ENCODE peak calls at places on chromosome 13, in four cellular contexts. I is AG09309; S is activated CD4-positive, alpha-beta T cell treated with anti-CD3 and anti-CD28 coated beads, Interleukin-2, amount 50 U/mL, for 1 hour; M is choroid plexus epithelial cell. O is an unnamed sample.

GRCh38 chr13:45446181-45446580 is 18.6 kb upstream of the COG3 start:
- DNase-seq in I (peak; percentile 40), S (no peak), M (peak; percentile 76), O (no peak)

GRCh38 chr13:84137292-84137691 is 255.0 kb upstream of the SLITRK1 start:
- DNase-seq in I (peak; percentile 21), S (peak; percentile 20), M (peak; percentile 14), O (no peak)

GRCh38 chr13:51396352-51396751 is 56.5 kb downstream of the INTS6 start:
- DNase-seq in I (peak; percentile 13), S (no peak), M (peak; percentile 57), O (peak; percentile 39)

GRCh38 chr13:36548129-36548528 is 115.8 kb downstream of the CCNA1 start:
- DNase-seq in I (no peak), S (no peak), M (no peak), O (no peak)

GRCh38 chr13:98985591-98985990 is 7.7 kb upstream of the DOCK9 start:
- DNase-seq in I (no peak), S (no peak), M (no peak), O (no peak)

GRCh38 chr13:106109391-106109791 is 426.1 kb downstream of the EFNB2 start:
- DNase-seq in I (peak; percentile 98), S (no peak), M (peak; percentile 37), O (no peak)

GRCh38 chr13:86174632-86175031 is 375.4 kb upstream of the SLITRK6 start:
- DNase-seq in I (no peak), S (no peak), M (peak; percentile 14), O (no peak)

GRCh38 chr13:100454876-100455275 is 133.7 kb downstream of the GGACT start:
- DNase-seq in I (no peak), S (no peak), M (peak; percentile 39), O (no peak)

GRCh38 chr13:45482571-45483173 is 17.9 kb downstream of the COG3 start:
- DNase-seq in I (no peak), S (no peak), M (peak; percentile 59), O (no peak)

GRCh38 chr13:47463726-47464125 is 537.3 kb downstream of the SUCLA2 start:
- DNase-seq in I (peak; percentile 14), S (no peak), M (peak; percentile 69), O (no peak)

GRCh38 chr13:98144501-98145350 is 1.8 kb downstream of the FARP1 start:
- DNase-seq in I (peak; percentile 35), S (no peak), M (peak; percentile 63), O (no peak)

GRCh38 chr13:113991191-113991669 is 17.4 kb upstream of the C13orf46 start:
- DNase-seq in I (no peak), S (no peak), M (no peak), O (no peak)

GRCh38 chr13:42378383-42378780 is 106.4 kb downstream of the AKAP11 start:
- DNase-seq in I (no peak), S (no peak), M (no peak), O (no peak)

GRCh38 chr13:28046981-28047380 is 53.4 kb downstream of the FLT3 start:
- DNase-seq in I (peak; percentile 43), S (no peak), M (peak; percentile 90), O (no peak)

GRCh38 chr13:51033431-51034185 is 77.5 kb downstream of the C13orf42 start:
- DNase-seq in I (no peak), S (no peak), M (no peak), O (no peak)

GRCh38 chr13:98507060-98507797 is 69.7 kb downstream of the STK24 start:
- DNase-seq in I (no peak), S (no peak), M (peak; percentile 64), O (no peak)

GRCh38 chr13:105090244-105090643 is 1445.2 kb downstream of the EFNB2 start:
- DNase-seq in I (no peak), S (no peak), M (no peak), O (no peak)

GRCh38 chr13:94696171-94696570 is 16.2 kb downstream of the SOX21 start:
- DNase-seq in I (no peak), S (no peak), M (no peak), O (no peak)

GRCh38 chr13:108926848-108927247 is 297.4 kb downstream of the MYO16 start:
- DNase-seq in I (no peak), S (no peak), M (no peak), O (no peak)

GRCh38 chr13:49444517-49445395 is 682 bp downstream of the SETDB2 start:
- DNase-seq in I (no peak), S (no peak), M (peak; percentile 67), O (peak; percentile 24)

GRCh38 chr13:114053026-114053425 is 79.2 kb upstream of the C13orf46 start:
- DNase-seq in I (no peak), S (no peak), M (peak; percentile 84), O (no peak)

GRCh38 chr13:42119875-42120274 is 71.4 kb downstream of the DGKH start:
- DNase-seq in I (no peak), S (no peak), M (peak; percentile 13), O (no peak)

GRCh38 chr13:41655997-41656396 is 198.6 kb downstream of the RGCC start:
- DNase-seq in I (no peak), S (no peak), M (no peak), O (no peak)

GRCh38 chr13:106234656-106235055 is 300.8 kb downstream of the EFNB2 start:
- DNase-seq in I (no peak), S (no peak), M (no peak), O (no peak)

GRCh38 chr13:36051082-36051481 is 80.1 kb downstream of the DCLK1 start:
- DNase-seq in I (no peak), S (no peak), M (no peak), O (no peak)

GRCh38 chr13:20188649-20189553 is 3.8 kb downstream of the GJB2 start:
- DNase-seq in I (no peak), S (no peak), M (no peak), O (no peak)

GRCh38 chr13:40352385-40352778 is 314.1 kb downstream of the FOXO1 start:
- DNase-seq in I (no peak), S (no peak), M (peak; percentile 45), O (no peak)

GRCh38 chr13:106140476-106140875 is 395.0 kb downstream of the EFNB2 start:
- DNase-seq in I (no peak), S (no peak), M (peak; percentile 64), O (no peak)

GRCh38 chr13:107329991-107330390 is 762.1 kb upstream of the ARGLU1 start:
- DNase-seq in I (no peak), S (no peak), M (peak; percentile 77), O (no peak)

GRCh38 chr13:29472317-29472961 is 123.0 kb downstream of the SLC7A1 start:
- DNase-seq in I (no peak), S (peak; percentile 31), M (peak; percentile 80), O (peak; percentile 61)

GRCh38 chr13:23771966-23772365 is 117.2 kb downstream of the MIPEP start:
- DNase-seq in I (no peak), S (no peak), M (peak; percentile 54), O (no peak)

GRCh38 chr13:68439821-68440220 is 1209.7 kb upstream of the PCDH9 start:
- DNase-seq in I (no peak), S (no peak), M (peak; percentile 14), O (no peak)

GRCh38 chr13:65597839-65598818 is 1632.0 kb downstream of the PCDH9 start:
- DNase-seq in I (peak; percentile 39), S (no peak), M (peak; percentile 93), O (no peak)

GRCh38 chr13:28161370-28161769 is 23.0 kb downstream of the PAN3 start:
- DNase-seq in I (no peak), S (no peak), M (peak; percentile 45), O (no peak)

GRCh38 chr13:24022568-24022967 is 125.3 kb upstream of the C1QTNF9B start:
- DNase-seq in I (no peak), S (no peak), M (peak; percentile 50), O (no peak)

GRCh38 chr13:57552441-57552840 is 79.1 kb upstream of the PCDH17 start:
- DNase-seq in I (no peak), S (no peak), M (no peak), O (no peak)

O was measured in GM10248.